ENCODE peak calls at places on chromosomes 13 and 19, in nine cellular contexts. N is neural progenitor cell; C is EL; G is RWPE1; J is activated CD4-positive, alpha-beta T cell treated with anti-CD3 and anti-CD28 coated beads for 1 hour; B is substantia nigra; F is activated T-helper 1 cell treated with Interleukin-2 at 50 U/mL for 16 hours; K is NT2/D1; Z is HS-5. S is an unnamed sample.

GRCh38 chr19:56137405-56137804 is 3.7 kb upstream of the ZNF444 start:
- DNase-seq in N (no peak), C (no peak), G (no peak), J (no peak), B (no peak), F (no peak), K (no peak), Z (no peak), S (no peak)

GRCh38 chr13:112374271-112374670 is 1.9 kb upstream of the SPACA7 start:
- DNase-seq in N (no peak), C (no peak), G (no peak), J (no peak), B (no peak), F (no peak), K (no peak), Z (no peak), S (no peak)

GRCh38 chr19:40716031-40716654 is 543 bp downstream of the COQ8B start:
- DNase-seq in N (no peak), C (peak), G (peak), J (peak), B (no peak), F (peak), K (no peak), Z (peak), S (peak)

GRCh38 chr19:48859711-48860572 is 8.5 kb downstream of the PLEKHA4 start:
- DNase-seq in N (peak), C (no peak), G (no peak), J (no peak), B (no peak), F (no peak), K (no peak), Z (no peak), S (no peak)

GRCh38 chr13:31540316-31540715 is 199.0 kb upstream of the RXFP2 start:
- DNase-seq in N (no peak), C (no peak), G (no peak), J (no peak), B (no peak), F (no peak), K (no peak), Z (no peak), S (no peak)

GRCh38 chr19:48637948-48638830 is 1.0 kb upstream of the DBP start:
- DNase-seq in N (peak), C (peak), G (peak), J (peak), B (peak), F (peak), K (peak), Z (peak), S (peak)

GRCh38 chr19:50803633-50804419 is 13.6 kb downstream of the ACP4 start:
- DNase-seq in N (peak), C (no peak), G (no peak), J (no peak), B (no peak), F (no peak), K (no peak), Z (no peak), S (no peak)

GRCh38 chr13:49165798-49166752 is 54.1 kb upstream of the MLNR start:
- DNase-seq in N (no peak), C (no peak), G (no peak), J (no peak), B (no peak), F (no peak), K (no peak), Z (no peak), S (no peak)

GRCh38 chr13:26656919-26657318 is 99.4 kb downstream of the WASF3 start:
- DNase-seq in N (peak), C (no peak), G (no peak), J (no peak), B (no peak), F (no peak), K (no peak), Z (peak), S (no peak)

GRCh38 chr19:44684892-44685847 is 13.8 kb upstream of the CEACAM16 start:
- DNase-seq in N (peak), C (peak), G (peak), J (no peak), B (no peak), F (no peak), K (peak), Z (peak), S (peak)